ENCODE peak calls at places on chromosome 2, in ten cellular contexts. One of them, this sample, is unnamed.

GRCh38 chr2:203002054-203002821 is 12.4 kb upstream of the NBEAL1 start:
- DNase-seq in PC-3: peak; percentile 19
- DNase-seq in lung microvascular endothelial cell: no peak
- DNase-seq in ACHN: peak; percentile 34
- DNase-seq in substantia nigra: no peak
- DNase-seq in Right ventricle myocardium superior: no peak
- DNase-seq in H54: no peak
- DNase-seq in SK-N-DZ: no peak
- DNase-seq in stimulated activated CD8-positive, alpha-beta memory T cell treated with anti-CD3 and anti-CD28 coated beads, Interleukin-2, amount 100 ng/mL, for 1 hour: no peak
- DNase-seq in posterior cingulate gyrus: no peak
- DNase-seq in this sample: no peak

GRCh38 chr2:88638123-88638650 is 10.9 kb upstream of the EIF2AK3 start:
- DNase-seq in PC-3: no peak
- DNase-seq in lung microvascular endothelial cell: no peak
- DNase-seq in ACHN: no peak
- DNase-seq in substantia nigra: no peak
- DNase-seq in Right ventricle myocardium superior: no peak
- DNase-seq in H54: no peak
- DNase-seq in SK-N-DZ: peak; percentile 93
- DNase-seq in stimulated activated CD8-positive, alpha-beta memory T cell treated with anti-CD3 and anti-CD28 coated beads, Interleukin-2, amount 100 ng/mL, for 1 hour: no peak
- DNase-seq in posterior cingulate gyrus: no peak
- DNase-seq in this sample: no peak

GRCh38 chr2:153871231-153872221 is at the start of gene GALNT13:
- DNase-seq in PC-3: peak; percentile 45
- DNase-seq in lung microvascular endothelial cell: peak; percentile 1
- DNase-seq in ACHN: no peak
- DNase-seq in substantia nigra: peak; percentile 91
- DNase-seq in Right ventricle myocardium superior: no peak
- DNase-seq in H54: peak; percentile 61
- DNase-seq in SK-N-DZ: peak; percentile 98
- DNase-seq in stimulated activated CD8-positive, alpha-beta memory T cell treated with anti-CD3 and anti-CD28 coated beads, Interleukin-2, amount 100 ng/mL, for 1 hour: no peak
- DNase-seq in posterior cingulate gyrus: peak; percentile 91
- DNase-seq in this sample: no peak

GRCh38 chr2:240431276-240431662 is 4.2 kb upstream of the GPC1 start:
- DNase-seq in PC-3: no peak
- DNase-seq in lung microvascular endothelial cell: no peak
- DNase-seq in ACHN: no peak
- DNase-seq in substantia nigra: no peak
- DNase-seq in Right ventricle myocardium superior: peak; percentile 24
- DNase-seq in H54: no peak
- DNase-seq in SK-N-DZ: no peak
- DNase-seq in stimulated activated CD8-positive, alpha-beta memory T cell treated with anti-CD3 and anti-CD28 coated beads, Interleukin-2, amount 100 ng/mL, for 1 hour: no peak
- DNase-seq in posterior cingulate gyrus: no peak
- DNase-seq in this sample: no peak

GRCh38 chr2:168811670-168812069 is 9.2 kb downstream of the NOSTRIN start:
- DNase-seq in PC-3: no peak
- DNase-seq in lung microvascular endothelial cell: no peak
- DNase-seq in ACHN: no peak
- DNase-seq in substantia nigra: no peak
- DNase-seq in Right ventricle myocardium superior: no peak
- DNase-seq in H54: no peak
- DNase-seq in SK-N-DZ: no peak
- DNase-seq in stimulated activated CD8-positive, alpha-beta memory T cell treated with anti-CD3 and anti-CD28 coated beads, Interleukin-2, amount 100 ng/mL, for 1 hour: no peak
- DNase-seq in posterior cingulate gyrus: no peak
- DNase-seq in this sample: no peak

GRCh38 chr2:142286618-142287017 is 155.8 kb upstream of the LRP1B start:
- DNase-seq in PC-3: peak; percentile 61
- DNase-seq in lung microvascular endothelial cell: peak; percentile 0
- DNase-seq in ACHN: peak; percentile 50
- DNase-seq in substantia nigra: no peak
- DNase-seq in Right ventricle myocardium superior: no peak
- DNase-seq in H54: no peak
- DNase-seq in SK-N-DZ: peak; percentile 46
- DNase-seq in stimulated activated CD8-positive, alpha-beta memory T cell treated with anti-CD3 and anti-CD28 coated beads, Interleukin-2, amount 100 ng/mL, for 1 hour: no peak
- DNase-seq in posterior cingulate gyrus: no peak
- DNase-seq in this sample: peak; percentile 0

GRCh38 chr2:27973592-27973991 is 83.1 kb downstream of the BABAM2 start:
- DNase-seq in PC-3: peak; percentile 32
- DNase-seq in lung microvascular endothelial cell: peak; percentile 22
- DNase-seq in ACHN: peak; percentile 67
- DNase-seq in substantia nigra: no peak
- DNase-seq in Right ventricle myocardium superior: no peak
- DNase-seq in H54: no peak
- DNase-seq in SK-N-DZ: no peak
- DNase-seq in stimulated activated CD8-positive, alpha-beta memory T cell treated with anti-CD3 and anti-CD28 coated beads, Interleukin-2, amount 100 ng/mL, for 1 hour: no peak
- DNase-seq in posterior cingulate gyrus: no peak
- DNase-seq in this sample: no peak

GRCh38 chr2:216257089-216257488 is 115.2 kb downstream of the MARCHF4 start:
- DNase-seq in PC-3: no peak
- DNase-seq in lung microvascular endothelial cell: no peak
- DNase-seq in ACHN: no peak
- DNase-seq in substantia nigra: no peak
- DNase-seq in Right ventricle myocardium superior: no peak
- DNase-seq in H54: no peak
- DNase-seq in SK-N-DZ: no peak
- DNase-seq in stimulated activated CD8-positive, alpha-beta memory T cell treated with anti-CD3 and anti-CD28 coated beads, Interleukin-2, amount 100 ng/mL, for 1 hour: no peak
- DNase-seq in posterior cingulate gyrus: no peak
- DNase-seq in this sample: no peak

GRCh38 chr2:219918929-219919328 is 291.5 kb downstream of the SLC4A3 start:
- DNase-seq in PC-3: no peak
- DNase-seq in lung microvascular endothelial cell: no peak
- DNase-seq in ACHN: no peak
- DNase-seq in substantia nigra: no peak
- DNase-seq in Right ventricle myocardium superior: no peak
- DNase-seq in H54: no peak
- DNase-seq in SK-N-DZ: no peak
- DNase-seq in stimulated activated CD8-positive, alpha-beta memory T cell treated with anti-CD3 and anti-CD28 coated beads, Interleukin-2, amount 100 ng/mL, for 1 hour: no peak
- DNase-seq in posterior cingulate gyrus: no peak
- DNase-seq in this sample: no peak

GRCh38 chr2:71719520-71720282 is 266.3 kb downstream of the DYSF start:
- DNase-seq in PC-3: no peak
- DNase-seq in lung microvascular endothelial cell: no peak
- DNase-seq in ACHN: no peak
- DNase-seq in substantia nigra: no peak
- DNase-seq in Right ventricle myocardium superior: no peak
- DNase-seq in H54: no peak
- DNase-seq in SK-N-DZ: no peak
- DNase-seq in stimulated activated CD8-positive, alpha-beta memory T cell treated with anti-CD3 and anti-CD28 coated beads, Interleukin-2, amount 100 ng/mL, for 1 hour: no peak
- DNase-seq in posterior cingulate gyrus: no peak
- DNase-seq in this sample: no peak

GRCh38 chr2:101520246-101520645 is 45.3 kb upstream of the RFX8 start:
- DNase-seq in PC-3: peak; percentile 90
- DNase-seq in lung microvascular endothelial cell: peak; percentile 47
- DNase-seq in ACHN: peak; percentile 55
- DNase-seq in substantia nigra: no peak
- DNase-seq in Right ventricle myocardium superior: no peak
- DNase-seq in H54: peak; percentile 43
- DNase-seq in SK-N-DZ: no peak
- DNase-seq in stimulated activated CD8-positive, alpha-beta memory T cell treated with anti-CD3 and anti-CD28 coated beads, Interleukin-2, amount 100 ng/mL, for 1 hour: no peak
- DNase-seq in posterior cingulate gyrus: no peak
- DNase-seq in this sample: no peak

GRCh38 chr2:72895759-72896281 is 8.6 kb downstream of the SPR start:
- DNase-seq in PC-3: peak; percentile 47
- DNase-seq in lung microvascular endothelial cell: peak; percentile 50
- DNase-seq in ACHN: no peak
- DNase-seq in substantia nigra: no peak
- DNase-seq in Right ventricle myocardium superior: peak; percentile 60
- DNase-seq in H54: no peak
- DNase-seq in SK-N-DZ: no peak
- DNase-seq in stimulated activated CD8-positive, alpha-beta memory T cell treated with anti-CD3 and anti-CD28 coated beads, Interleukin-2, amount 100 ng/mL, for 1 hour: no peak
- DNase-seq in posterior cingulate gyrus: peak; percentile 44
- DNase-seq in this sample: peak; percentile 42

GRCh38 chr2:10721344-10722251 is at the start of gene ATP6V1C2:
- DNase-seq in PC-3: peak; percentile 40
- DNase-seq in lung microvascular endothelial cell: peak; percentile 14
- DNase-seq in ACHN: peak; percentile 47
- DNase-seq in substantia nigra: no peak
- DNase-seq in Right ventricle myocardium superior: no peak
- DNase-seq in H54: no peak
- DNase-seq in SK-N-DZ: peak; percentile 18
- DNase-seq in stimulated activated CD8-positive, alpha-beta memory T cell treated with anti-CD3 and anti-CD28 coated beads, Interleukin-2, amount 100 ng/mL, for 1 hour: no peak
- DNase-seq in posterior cingulate gyrus: peak; percentile 11
- DNase-seq in this sample: peak; percentile 36

GRCh38 chr2:225270861-225271260 is 128.6 kb upstream of the NYAP2 start:
- DNase-seq in PC-3: peak; percentile 83
- DNase-seq in lung microvascular endothelial cell: no peak
- DNase-seq in ACHN: peak; percentile 73
- DNase-seq in substantia nigra: no peak
- DNase-seq in Right ventricle myocardium superior: no peak
- DNase-seq in H54: peak; percentile 13
- DNase-seq in SK-N-DZ: peak; percentile 18
- DNase-seq in stimulated activated CD8-positive, alpha-beta memory T cell treated with anti-CD3 and anti-CD28 coated beads, Interleukin-2, amount 100 ng/mL, for 1 hour: no peak
- DNase-seq in posterior cingulate gyrus: no peak
- DNase-seq in this sample: no peak

GRCh38 chr2:100197643-100198153 is 55.3 kb upstream of the AFF3 start:
- DNase-seq in PC-3: no peak
- DNase-seq in lung microvascular endothelial cell: no peak
- DNase-seq in ACHN: no peak
- DNase-seq in substantia nigra: peak; percentile 54
- DNase-seq in Right ventricle myocardium superior: peak; percentile 84
- DNase-seq in H54: no peak
- DNase-seq in SK-N-DZ: peak; percentile 87
- DNase-seq in stimulated activated CD8-positive, alpha-beta memory T cell treated with anti-CD3 and anti-CD28 coated beads, Interleukin-2, amount 100 ng/mL, for 1 hour: no peak
- DNase-seq in posterior cingulate gyrus: no peak
- DNase-seq in this sample: peak; percentile 41

GRCh38 chr2:105796131-105796638 is 51.5 kb downstream of the NCK2 start:
- DNase-seq in PC-3: no peak
- DNase-seq in lung microvascular endothelial cell: no peak
- DNase-seq in ACHN: no peak
- DNase-seq in substantia nigra: no peak
- DNase-seq in Right ventricle myocardium superior: no peak
- DNase-seq in H54: no peak
- DNase-seq in SK-N-DZ: no peak
- DNase-seq in stimulated activated CD8-positive, alpha-beta memory T cell treated with anti-CD3 and anti-CD28 coated beads, Interleukin-2, amount 100 ng/mL, for 1 hour: no peak
- DNase-seq in posterior cingulate gyrus: no peak
- DNase-seq in this sample: no peak

GRCh38 chr2:20052872-20053281 is 1.4 kb upstream of the LAPTM4A start:
- DNase-seq in PC-3: peak; percentile 73
- DNase-seq in lung microvascular endothelial cell: peak; percentile 23
- DNase-seq in ACHN: peak; percentile 80
- DNase-seq in substantia nigra: peak; percentile 9
- DNase-seq in Right ventricle myocardium superior: peak; percentile 76
- DNase-seq in H54: no peak
- DNase-seq in SK-N-DZ: no peak
- DNase-seq in stimulated activated CD8-positive, alpha-beta memory T cell treated with anti-CD3 and anti-CD28 coated beads, Interleukin-2, amount 100 ng/mL, for 1 hour: no peak
- DNase-seq in posterior cingulate gyrus: peak; percentile 40
- DNase-seq in this sample: peak; percentile 67

GRCh38 chr2:18273205-18273604 is 287.2 kb downstream of the RDH14 start:
- DNase-seq in PC-3: no peak
- DNase-seq in lung microvascular endothelial cell: no peak
- DNase-seq in ACHN: no peak
- DNase-seq in substantia nigra: no peak
- DNase-seq in Right ventricle myocardium superior: no peak
- DNase-seq in H54: no peak
- DNase-seq in SK-N-DZ: no peak
- DNase-seq in stimulated activated CD8-positive, alpha-beta memory T cell treated with anti-CD3 and anti-CD28 coated beads, Interleukin-2, amount 100 ng/mL, for 1 hour: no peak
- DNase-seq in posterior cingulate gyrus: no peak
- DNase-seq in this sample: no peak

This sample was measured in dermis microvascular lymphatic vessel endothelial cell.